ENCODE peak calls at places on chromosomes 1 and 21, in four cellular contexts. G is SK-N-SH, S is A549, N is K562. R is an unnamed sample.

GRCh38 chr1:42178249-42178648 is 13.7 kb upstream of the GUCA2A start:
- DNase-seq in G (no peak), N (no peak), S (no peak), R (no peak)

GRCh38 chr1:187001198-187001904 is 172.6 kb downstream of the PLA2G4A start:
- DNase-seq in G (no peak), S (peak; percentile 11), N (no peak), R (no peak)

GRCh38 chr1:23864801-23865542 is 3.1 kb downstream of the FUCA1 start:
- DNase-seq in S (no peak), G (no peak), N (no peak), R (no peak)

GRCh38 chr21:15749868-15750174 is 20.0 kb downstream of the USP25 start:
- DNase-seq in S (no peak), G (no peak), N (no peak), R (no peak)

GRCh38 chr1:53608676-53609075 is 130.3 kb downstream of the GLIS1 start:
- DNase-seq in N (no peak), S (no peak), G (no peak), R (no peak)

GRCh38 chr1:8560035-8560434 is 242.1 kb downstream of the SLC45A1 start:
- DNase-seq in G (no peak), S (no peak), N (no peak), R (no peak)

GRCh38 chr1:186620951-186621350 is 59.3 kb downstream of the PTGS2 start:
- DNase-seq in N (no peak), G (no peak), S (no peak), R (no peak)

GRCh38 chr1:175572932-175573871 is 170.2 kb downstream of the TNR start:
- DNase-seq in N (no peak), G (peak; percentile 81), S (no peak), R (no peak)

GRCh38 chr1:155715777-155716176 is 26.9 kb downstream of the DAP3 start:
- DNase-seq in N (no peak), S (no peak), G (no peak), R (no peak)

GRCh38 chr1:84497631-84498278 is 8.4 kb upstream of the SPATA1 start:
- DNase-seq in N (no peak), S (no peak), G (no peak), R (no peak)

GRCh38 chr1:19033926-19034680 is 77.6 kb upstream of the IFFO2 start:
- DNase-seq in G (no peak), N (no peak), S (no peak), R (no peak)

GRCh38 chr1:164563821-164564251 is 4.9 kb downstream of the PBX1 start:
- DNase-seq in G (no peak), S (no peak), N (no peak), R (no peak)

GRCh38 chr1:232393010-232393833 is 236.7 kb downstream of the SIPA1L2 start:
- DNase-seq in N (no peak), G (peak; percentile 57), S (no peak), R (no peak)

GRCh38 chr1:33383974-33384767 is 46.7 kb downstream of the PHC2 start:
- DNase-seq in N (no peak), G (no peak), S (no peak), R (no peak)

GRCh38 chr1:183234660-183235476 is 48.8 kb downstream of the LAMC2 start:
- DNase-seq in N (peak; percentile 21), S (peak; percentile 59), G (peak; percentile 27), R (peak; percentile 21)

GRCh38 chr21:43585924-43586411 is 73.3 kb downstream of the HSF2BP start:
- DNase-seq in G (no peak), S (peak; percentile 98), N (no peak), R (peak; percentile 99)
- TF ChIP-seq RFX5 in G (no peak), S (no peak), N (no peak), R (no peak)

GRCh38 chr1:224704409-224704735 is 88.3 kb downstream of the CNIH3 start:
- DNase-seq in N (no peak), S (no peak), G (no peak), R (no peak)

GRCh38 chr1:224703702-224704408 is 87.7 kb downstream of the CNIH3 start:
- DNase-seq in N (no peak), G (no peak), S (no peak), R (no peak)

GRCh38 chr1:224696891-224697765 is 81.0 kb downstream of the CNIH3 start:
- DNase-seq in S (no peak), N (no peak), G (no peak), R (no peak)

GRCh38 chr1:224697888-224698450 is 81.9 kb downstream of the CNIH3 start:
- DNase-seq in G (no peak), N (no peak), S (no peak), R (no peak)

DNA sequence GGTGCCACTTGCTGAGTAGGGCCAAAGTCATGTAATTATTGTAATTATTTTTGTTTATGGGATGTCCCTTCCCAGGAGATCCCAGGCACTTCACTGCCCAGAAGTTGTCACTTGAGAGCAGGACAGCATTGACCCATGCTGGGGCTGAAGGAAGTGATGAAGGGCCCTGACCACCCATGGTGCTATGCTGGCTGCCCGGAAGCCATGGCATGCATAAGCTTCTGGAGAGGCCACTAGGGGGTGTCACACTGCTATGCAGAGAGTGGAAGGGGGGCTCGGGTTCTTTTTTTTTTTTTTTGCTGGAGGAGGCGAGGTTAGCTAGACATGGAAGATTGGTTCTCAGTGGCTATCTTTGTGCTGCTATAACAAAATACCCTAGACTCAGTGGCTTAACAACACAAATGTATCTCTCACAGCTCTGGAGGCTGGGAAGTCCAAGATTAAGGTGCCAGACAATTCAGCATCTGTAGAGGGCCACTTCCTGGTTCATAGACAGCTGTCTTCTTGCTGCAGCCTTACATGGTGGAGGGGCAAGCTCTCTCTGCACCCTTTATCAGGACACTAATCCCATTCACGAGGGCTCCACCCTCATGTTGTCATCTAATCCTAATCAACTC is 84.9 kb downstream of the CNIH3 start:
- DNase-seq in S (peak; percentile 24), N (peak; percentile 74), G (peak; percentile 44), R (peak; percentile 19)
- TF ChIP-seq RFX5 in S (no peak), N (no peak), G (no peak), R (no peak)

GRCh38 chr1:21666572-21667320 is 2.4 kb downstream of the RAP1GAP start:
- DNase-seq in N (no peak), S (no peak), G (no peak), R (peak; percentile 52)

GRCh38 chr1:21664806-21665588 is 4.2 kb downstream of the RAP1GAP start:
- DNase-seq in G (no peak), N (no peak), S (no peak), R (no peak)

GRCh38 chr1:21667348-21668231 is 1.6 kb downstream of the RAP1GAP start:
- DNase-seq in S (no peak), N (no peak), G (no peak), R (no peak)

GRCh38 chr1:21663951-21664805 is 5.0 kb downstream of the RAP1GAP start:
- DNase-seq in G (no peak), N (peak; percentile 40), S (no peak), R (no peak)

GRCh38 chr1:21665711-21666571 is 3.2 kb downstream of the RAP1GAP start:
- DNase-seq in G (no peak), S (no peak), N (no peak), R (no peak)
- TF ChIP-seq RFX5 in G (no peak), S (no peak), N (no peak), R (no peak)

GRCh38 chr1:22556391-22557104 is 6.7 kb upstream of the EPHA8 start:
- DNase-seq in G (no peak), N (no peak), S (no peak), R (no peak)
- TF ChIP-seq RFX5 in G (no peak), N (no peak), S (no peak), R (no peak)

GRCh38 chr1:79074975-79075374 is 68.4 kb upstream of the ADGRL4 start:
- DNase-seq in G (no peak), N (no peak), S (no peak), R (no peak)

GRCh38 chr1:79069828-79070227 is 63.3 kb upstream of the ADGRL4 start:
- DNase-seq in G (no peak), N (no peak), S (no peak), R (no peak)
- TF ChIP-seq RFX5 in G (no peak), N (no peak), S (no peak), R (no peak)

GRCh38 chr21:37074195-37074510 is 1.1 kb downstream of the TTC3 start:
- DNase-seq in N (peak; percentile 37), S (peak; percentile 4), G (peak; percentile 45), R (no peak)
- TF ChIP-seq RFX5 in N (no peak), S (no peak), G (no peak), R (no peak)

R was measured in HepG2.